ENCODE peak calls at places on chromosomes 4 and X, in seven cellular contexts. I, G, K, A, L, R and M are unnamed samples.

GRCh38 chr4:123453006-123453685 is 56.6 kb downstream of the SPRY1 start:
- DNase-seq in I (no peak), G (no peak), K (no peak), A (no peak), L (no peak), R (no peak), M (no peak)

GRCh38 chrX:46376246-46376885 is 168.9 kb downstream of the ZNF674 start:
- DNase-seq in I (peak), G (peak), K (peak), A (no peak), L (peak), R (no peak), M (no peak)

GRCh38 chr4:64417974-64418373 is 8.7 kb upstream of the TECRL start:
- DNase-seq in I (no peak), G (peak), K (no peak), A (no peak), L (no peak), R (no peak), M (no peak)

GRCh38 chr4:99847362-99847976 is 30.8 kb downstream of the DAPP1 start:
- DNase-seq in I (no peak), G (no peak), K (no peak), A (no peak), L (no peak), R (no peak), M (no peak)

GRCh38 chrX:12974217-12974796 is 603 bp upstream of the TMSB4X start:
- DNase-seq in I (peak), G (peak), K (peak), A (peak), L (peak), R (peak), M (no peak)

GRCh38 chr4:47482326-47482725 is 2.7 kb upstream of the ATP10D start:
- DNase-seq in I (no peak), G (peak), K (no peak), A (no peak), L (no peak), R (no peak), M (no peak)

GRCh38 chr4:123524958-123525628 is 128.5 kb downstream of the SPRY1 start:
- DNase-seq in I (no peak), G (no peak), K (no peak), A (no peak), L (no peak), R (no peak), M (no peak)

GRCh38 chr4:38128478-38129451 is 168.6 kb downstream of the PTTG2 start:
- DNase-seq in I (peak), G (peak), K (peak), A (no peak), L (peak), R (no peak), M (no peak)

GRCh38 chr4:89509708-89510269 is 202.2 kb upstream of the GPRIN3 start:
- DNase-seq in I (no peak), G (no peak), K (no peak), A (no peak), L (no peak), R (no peak), M (no peak)

GRCh38 chr4:171983935-171984805 is 171.0 kb downstream of the GALNTL6 start:
- DNase-seq in I (no peak), G (no peak), K (no peak), A (no peak), L (no peak), R (no peak), M (no peak)

GRCh38 chrX:119753639-119754257 is 4.6 kb upstream of the SOWAHD start:
- DNase-seq in I (peak), G (no peak), K (no peak), A (no peak), L (peak), R (no peak), M (no peak)

GRCh38 chrX:45803383-45803921 is 602.8 kb upstream of the DIPK2B start:
- DNase-seq in I (no peak), G (peak), K (no peak), A (no peak), L (peak), R (no peak), M (no peak)

GRCh38 chr4:140884431-140885058 is 128.4 kb upstream of the TBC1D9 start:
- DNase-seq in I (peak), G (peak), K (peak), A (no peak), L (no peak), R (no peak), M (no peak)